ENCODE peak calls at places on chromosome 15, in five cellular contexts. X, W, M, I and D are unnamed samples. For H3K27me3 and H3K4me1, the result is how much of the 10 kb centered on the place peaks cover.

GRCh38 chr15:70323111-70323851 is 225.6 kb upstream of the TLE3 start:
- DNase-seq in X (peak), W (no peak), I (peak), M (peak), D (no peak)

GRCh38 chr15:51982013-51982769 is 10.6 kb upstream of the LEO1 start:
- DNase-seq in W (peak), M (peak), I (peak), X (peak), D (peak)

GRCh38 chr15:101497484-101498034 is 8.1 kb upstream of the PCSK6 start:
- DNase-seq in I (no peak), X (no peak), W (no peak), M (no peak), D (no peak)

GRCh38 chr15:64851503-64851840 is 9.8 kb downstream of the PLEKHO2 start:
- DNase-seq in I (peak), W (no peak), X (peak), M (peak), D (no peak)

GRCh38 chr15:77624868-77625267 is 7.8 kb downstream of the LINGO1 start:
- DNase-seq in W (no peak), M (no peak), I (no peak), X (no peak), D (no peak)

GRCh38 chr15:55937040-55937439 is 56.4 kb downstream of the NEDD4 start:
- DNase-seq in W (no peak), M (peak), I (no peak), X (peak), D (no peak)

GRCh38 chr15:94177112-94177511 is 54.2 kb upstream of the MCTP2 start:
- DNase-seq in X (peak), W (no peak), I (no peak), M (no peak), D (no peak)

GRCh38 chr15:28892789-28893610 is 7.2 kb downstream of the APBA2 start:
- DNase-seq in X (peak), M (peak), W (no peak), I (no peak), D (no peak)

GRCh38 chr15:41971893-41972340 is 440 bp downstream of the EHD4 start:
- DNase-seq in M (no peak), I (no peak), W (peak), X (no peak), D (no peak)

GRCh38 chr15:29066310-29066709 is 180.5 kb downstream of the APBA2 start:
- DNase-seq in X (no peak), M (no peak), W (no peak), I (no peak), D (no peak)

GRCh38 chr15:83559310-83559966 is 94.5 kb upstream of the ADAMTSL3 start:
- DNase-seq in X (peak), M (peak), W (peak), I (peak), D (peak)

GRCh38 chr15:55872471-55872870 is 120.9 kb downstream of the NEDD4 start:
- DNase-seq in I (peak), W (no peak), M (no peak), X (no peak), D (no peak)

GRCh38 chr15:68210821-68211655 is 5.9 kb upstream of the CALML4 start:
- DNase-seq in I (peak), W (peak), M (peak), X (peak), D (peak)

GRCh38 chr15:51750942-51751686 is at the start of gene TMOD2:
- DNase-seq in W (peak), M (peak), X (peak), I (peak), D (peak)

GRCh38 chr15:77706482-77707244 is 74.0 kb upstream of the LINGO1 start:
- DNase-seq in I (no peak), X (no peak), W (no peak), M (no peak), D (no peak)

GRCh38 chr15:59556405-59556804 is 55.2 kb upstream of the GCNT3 start:
- DNase-seq in I (no peak), X (no peak), M (no peak), W (no peak), D (no peak)

GRCh38 chr15:54659668-54660067 is 537.1 kb downstream of the RSL24D1 start:
- DNase-seq in X (no peak), W (no peak), I (no peak), M (no peak), D (no peak)
- H3K27me3 ChIP-seq in X (under half), W (under half), I (under half), M (under half), D (under half)

GRCh38 chr15:72495007-72495406 is 20.9 kb downstream of the ARIH1 start:
- DNase-seq in M (no peak), X (no peak), W (no peak), I (no peak), D (no peak)

GRCh38 chr15:72492733-72493132 is 18.6 kb downstream of the ARIH1 start:
- DNase-seq in X (no peak), W (no peak), I (no peak), M (peak), D (no peak)

GRCh38 chr15:72491768-72492167 is 17.6 kb downstream of the ARIH1 start:
- DNase-seq in M (peak), W (no peak), I (peak), X (peak), D (no peak)

GRCh38 chr15:72489943-72490554 is 15.9 kb downstream of the ARIH1 start:
- DNase-seq in M (no peak), X (no peak), W (no peak), I (no peak), D (no peak)

DNA sequence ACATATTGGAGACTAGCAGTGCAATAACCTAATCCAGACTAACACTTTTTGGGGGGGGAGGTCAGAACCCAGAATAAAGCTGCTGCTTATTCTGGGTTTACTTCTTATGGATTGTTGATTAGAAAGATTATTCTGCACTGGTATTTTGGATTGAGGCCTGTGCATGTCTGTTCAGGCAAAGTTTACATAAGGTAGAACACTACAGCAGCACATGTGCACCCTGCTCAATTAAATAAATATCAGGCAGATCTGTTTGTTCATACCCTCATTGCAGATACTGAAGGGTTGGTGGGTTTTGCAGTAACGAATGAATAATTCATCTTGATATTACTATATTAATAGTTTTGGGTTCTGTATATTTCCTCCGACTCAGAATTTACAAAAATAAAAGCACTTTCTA is 19.1 kb downstream of the ARIH1 start:
- DNase-seq in W (no peak), X (no peak), I (no peak), M (no peak), D (no peak)
- H3K4me1 ChIP-seq in W (under half), X (under half), I (under half), M (under half), D (under half)

DNA sequence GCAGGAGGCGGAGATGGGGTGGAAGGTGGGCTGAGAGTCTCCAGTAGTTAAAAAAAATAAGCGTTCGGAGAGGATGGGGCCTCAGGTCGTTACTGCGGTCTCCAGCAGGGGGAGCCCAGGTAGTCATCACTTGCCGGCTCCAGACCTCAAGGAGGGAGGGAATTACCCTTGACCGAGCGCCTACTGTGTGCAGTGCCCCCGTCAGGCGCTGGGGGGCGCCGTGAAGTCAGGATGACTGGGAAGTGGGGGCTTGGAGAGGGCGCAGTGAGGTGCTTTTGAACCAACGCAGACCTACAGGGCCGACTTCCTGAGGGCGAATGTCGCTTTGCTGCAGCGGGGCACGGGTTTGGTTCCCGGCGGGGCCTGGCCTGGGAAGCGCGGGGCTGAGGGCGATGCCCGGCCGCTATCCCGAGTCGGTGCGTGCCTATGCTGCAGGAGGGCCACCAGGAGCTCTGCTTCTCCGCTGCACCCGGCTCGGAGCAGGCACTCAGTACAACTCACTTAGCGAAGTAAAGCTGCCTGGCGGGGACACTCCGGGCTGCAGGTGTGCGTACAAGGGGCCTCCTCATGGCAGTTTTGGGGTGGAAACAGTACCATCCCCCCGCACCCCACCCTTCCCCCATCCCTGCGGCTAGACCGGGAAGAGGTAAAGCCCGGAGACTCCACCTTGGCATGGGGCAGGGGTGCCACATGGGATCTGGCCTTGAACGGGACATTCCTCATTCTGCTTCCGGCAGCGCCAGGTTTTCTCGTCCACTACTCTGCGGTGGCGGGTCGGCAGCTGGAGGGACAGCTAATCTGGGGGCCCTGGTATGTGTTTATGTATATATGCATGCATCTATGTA is 79.8 kb downstream of the RHCG start:
- DNase-seq in W (peak), I (peak), X (peak), M (peak), D (peak)
- H3K27me3 ChIP-seq in W (under half), I (half or more), X (under half), M (half or more), D (half or more)

DNA sequence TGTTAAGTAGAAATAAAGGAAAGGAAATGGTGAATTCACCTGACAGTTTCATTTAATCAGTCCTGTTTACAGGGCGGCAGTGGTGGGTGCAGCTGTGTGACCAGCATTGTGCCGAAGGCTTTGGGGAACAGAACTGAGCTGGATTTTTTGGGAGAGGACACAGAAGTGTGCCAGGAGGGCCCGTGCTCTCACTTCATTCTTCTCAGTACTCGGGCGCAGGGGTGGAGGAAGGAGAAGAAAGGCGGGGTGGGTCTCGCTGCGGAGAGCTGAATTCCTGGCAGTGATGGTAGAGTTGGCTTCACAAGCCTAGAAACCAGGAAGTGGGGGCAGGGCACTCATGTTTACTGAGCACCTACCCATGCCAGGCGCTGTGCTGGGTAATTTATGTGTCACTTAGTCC is 64.6 kb downstream of the CRTC3 start:
- DNase-seq in I (no peak), W (peak), X (peak), M (no peak), D (peak)
- H3K4me1 ChIP-seq in I (under half), W (half or more), X (under half), M (under half), D (half or more)

GRCh38 chr15:88864861-88865497 is 30.4 kb downstream of the HAPLN3 start:
- DNase-seq in X (no peak), I (no peak), M (no peak), W (no peak), D (no peak)
- H3K27me3 ChIP-seq in X (under half), I (under half), M (under half), W (under half), D (under half)

GRCh38 chr15:50167112-50167511 is 14.9 kb upstream of the SLC27A2 start:
- DNase-seq in M (no peak), W (no peak), X (no peak), I (no peak), D (no peak)

GRCh38 chr15:50163719-50164410 is 18.1 kb upstream of the SLC27A2 start:
- DNase-seq in M (no peak), I (no peak), X (peak), W (no peak), D (no peak)

GRCh38 chr15:50164458-50164857 is 17.5 kb upstream of the SLC27A2 start:
- DNase-seq in X (no peak), I (no peak), W (no peak), M (peak), D (no peak)

GRCh38 chr15:50166216-50166615 is 15.8 kb upstream of the SLC27A2 start:
- DNase-seq in I (no peak), X (peak), W (no peak), M (peak), D (no peak)

GRCh38 chr15:50162988-50163718 is 18.8 kb upstream of the SLC27A2 start:
- DNase-seq in I (no peak), W (no peak), M (no peak), X (peak), D (no peak)
- H3K4me1 ChIP-seq in I (under half), W (under half), M (under half), X (under half), D (under half)

DNA sequence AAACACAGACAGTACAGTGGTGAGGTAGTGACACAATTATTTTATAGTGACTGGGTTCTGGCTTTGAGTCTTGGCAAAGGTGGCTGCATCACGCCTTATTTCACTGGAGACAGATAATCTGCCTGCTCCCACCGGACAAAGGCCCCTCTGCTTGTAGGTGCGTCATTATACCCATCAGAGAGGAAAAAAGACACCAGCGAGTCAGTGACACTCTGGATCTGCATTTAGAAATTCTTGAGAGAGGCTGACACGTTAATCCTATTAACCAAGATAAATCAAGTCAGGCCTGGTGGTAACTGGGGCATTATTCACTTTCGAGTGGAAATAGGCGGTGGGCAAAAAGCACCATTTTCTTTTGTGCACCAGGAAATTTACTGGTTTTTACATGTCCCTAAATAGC is 76.2 kb downstream of the NR2F2 start:
- DNase-seq in I (no peak), M (no peak), X (no peak), W (no peak), D (no peak)
- H3K27me3 ChIP-seq in I (half or more), M (half or more), X (under half), W (under half), D (under half)

DNA sequence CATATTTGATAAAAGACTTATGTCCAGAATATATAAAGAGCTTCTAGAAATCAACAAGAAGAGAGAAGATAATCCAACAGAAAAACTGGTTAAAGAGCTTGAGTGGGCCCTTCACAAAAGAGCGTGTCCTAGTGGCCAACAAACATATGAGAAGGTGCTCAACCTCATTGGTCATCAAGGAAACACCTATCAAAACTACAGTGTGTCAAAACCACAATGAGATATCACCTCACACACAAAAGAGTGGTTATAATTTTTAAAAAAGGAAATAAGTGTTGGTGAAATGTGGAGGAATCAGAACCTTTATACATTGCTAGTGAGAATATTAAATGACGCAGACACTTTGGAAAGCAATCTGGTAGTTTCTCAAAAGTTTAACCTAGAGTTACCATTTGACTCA is 68.4 kb upstream of the KLF13 start:
- DNase-seq in W (no peak), I (no peak), M (no peak), X (no peak), D (no peak)
- H3K4me1 ChIP-seq in W (under half), I (under half), M (under half), X (under half), D (under half)